ENCODE peak calls at places on chromosome 14, in nine cellular contexts. I, V, J, G, O, L, D, S and H are unnamed samples.

GRCh38 chr14:98184467-98184866 is 1087.5 kb downstream of the BCL11B start:
- DNase-seq in I (no peak), V (no peak), J (no peak), G (no peak), O (no peak), L (no peak), D (no peak), S (no peak), H (no peak)

GRCh38 chr14:69191340-69192111 is at the start of gene EXD2:
- DNase-seq in I (peak; percentile 85), V (peak; percentile 80), J (peak; percentile 94), G (peak; percentile 82), O (peak; percentile 94), L (peak; percentile 97), D (peak; percentile 93), S (no peak), H (peak; percentile 84)

GRCh38 chr14:71165650-71166049 is 258.4 kb downstream of the PCNX1 start:
- DNase-seq in I (no peak), V (no peak), J (no peak), G (no peak), O (no peak), L (peak; percentile 21), D (no peak), S (no peak), H (peak; percentile 78)

GRCh38 chr14:30960216-30960615 is 65.2 kb upstream of the AP4S1 start:
- DNase-seq in I (no peak), V (no peak), J (no peak), G (no peak), O (no peak), L (no peak), D (no peak), S (no peak), H (no peak)

GRCh38 chr14:90587252-90587910 is 190.6 kb downstream of the CALM1 start:
- DNase-seq in I (no peak), V (no peak), J (no peak), G (no peak), O (no peak), L (no peak), D (no peak), S (no peak), H (no peak)

GRCh38 chr14:92437309-92437708 is 76.3 kb upstream of the RIN3 start:
- DNase-seq in I (no peak), V (no peak), J (no peak), G (no peak), O (no peak), L (no peak), D (peak; percentile 30), S (no peak), H (no peak)

GRCh38 chr14:73736842-73737241 is 22.7 kb upstream of the PNMA1 start:
- DNase-seq in I (no peak), V (no peak), J (no peak), G (no peak), O (no peak), L (no peak), D (no peak), S (no peak), H (no peak)

GRCh38 chr14:44846232-44846824 is 115.4 kb downstream of the KLHL28 start:
- DNase-seq in I (no peak), V (peak; percentile 55), J (peak; percentile 44), G (peak; percentile 67), O (no peak), L (no peak), D (peak; percentile 54), S (no peak), H (peak; percentile 45)

GRCh38 chr14:46482200-46482599 is 169.4 kb downstream of the RPL10L start:
- DNase-seq in I (no peak), V (no peak), J (no peak), G (no peak), O (no peak), L (no peak), D (no peak), S (no peak), H (no peak)

GRCh38 chr14:64728856-64729255 is 24.6 kb downstream of the PLEKHG3 start:
- DNase-seq in I (no peak), V (no peak), J (no peak), G (no peak), O (peak; percentile 52), L (peak; percentile 77), D (no peak), S (no peak), H (no peak)

GRCh38 chr14:70416717-70417349 is at the start of gene SYNJ2BP:
- DNase-seq in I (peak; percentile 66), V (peak; percentile 70), J (peak; percentile 74), G (peak; percentile 70), O (peak; percentile 80), L (peak; percentile 92), D (peak; percentile 72), S (no peak), H (peak; percentile 71)

GRCh38 chr14:50260511-50260910 is 29.1 kb upstream of the SOS2 start:
- DNase-seq in I (no peak), V (peak; percentile 52), J (peak; percentile 40), G (peak; percentile 73), O (no peak), L (no peak), D (peak; percentile 47), S (no peak), H (peak; percentile 52)

GRCh38 chr14:88023658-88024187 is 18.8 kb downstream of the GPR65 start:
- DNase-seq in I (no peak), V (no peak), J (no peak), G (no peak), O (no peak), L (no peak), D (peak; percentile 5), S (no peak), H (no peak)

GRCh38 chr14:105737504-105738246 is 211.3 kb downstream of the TMEM121 start:
- DNase-seq in I (no peak), V (no peak), J (no peak), G (no peak), O (no peak), L (peak; percentile 76), D (peak; percentile 15), S (no peak), H (no peak)

GRCh38 chr14:57833304-57833703 is 32.6 kb downstream of the SLC35F4 start:
- DNase-seq in I (no peak), V (peak; percentile 88), J (peak; percentile 74), G (peak; percentile 62), O (no peak), L (no peak), D (no peak), S (peak; percentile 75), H (peak; percentile 77)

GRCh38 chr14:28375295-28375694 is 391.3 kb upstream of the FOXG1 start:
- DNase-seq in I (no peak), V (no peak), J (peak; percentile 19), G (peak; percentile 57), O (no peak), L (no peak), D (no peak), S (no peak), H (no peak)

GRCh38 chr14:68695326-68695768 is 97.5 kb downstream of the ZFP36L1 start:
- DNase-seq in I (peak; percentile 88), V (peak; percentile 100), J (peak; percentile 92), G (peak; percentile 98), O (peak; percentile 77), L (peak; percentile 92), D (peak; percentile 90), S (peak; percentile 99), H (peak; percentile 98)

GRCh38 chr14:106530423-106531107 is 1004.2 kb downstream of the TMEM121 start:
- DNase-seq in I (no peak), V (no peak), J (peak; percentile 42), G (no peak), O (no peak), L (no peak), D (peak; percentile 85), S (no peak), H (no peak)

GRCh38 chr14:69612014-69612758 is 790 bp downstream of the SUSD6 start:
- DNase-seq in I (no peak), V (peak; percentile 23), J (no peak), G (peak; percentile 28), O (no peak), L (no peak), D (peak; percentile 61), S (no peak), H (peak; percentile 41)

DNA sequence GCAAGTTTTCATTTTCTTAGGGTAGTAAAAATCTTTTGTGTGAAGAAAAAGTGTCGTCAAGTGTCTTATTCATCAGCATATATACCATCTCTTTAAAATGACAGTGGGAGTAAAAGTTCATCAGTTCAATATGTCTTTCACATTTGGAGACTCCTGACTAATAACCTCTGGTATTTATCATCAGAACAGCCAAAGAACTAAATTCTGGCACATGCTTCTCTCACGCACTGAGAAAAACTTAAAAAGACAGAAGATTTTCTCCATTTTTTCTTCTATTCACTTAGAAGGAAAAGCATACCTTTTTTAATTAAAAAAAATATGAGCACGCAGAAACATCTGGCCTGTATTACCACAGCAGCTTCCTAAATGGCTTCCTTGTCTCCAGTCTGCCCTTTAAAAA is 265.7 kb downstream of the AKAP6 start:
- DNase-seq in I (no peak), V (peak; percentile 24), J (no peak), G (peak; percentile 61), O (no peak), L (no peak), D (no peak), S (peak; percentile 87), H (peak; percentile 46)
- H3K4me3 ChIP-seq in I (no peak overlapping the region), V (no peak overlapping the region), J (no peak overlapping the region), G (no peak overlapping the region), O (no peak overlapping the region), L (no peak overlapping the region), D (no peak overlapping the region), S (no peak overlapping the region), H (no peak overlapping the region)

GRCh38 chr14:94670692-94671285 is 58.6 kb downstream of the SERPINA3 start:
- DNase-seq in I (no peak), V (no peak), J (no peak), G (no peak), O (peak; percentile 39), L (peak; percentile 53), D (no peak), S (no peak), H (no peak)
- TF ChIP-seq CTCF in I (no peak), V (no peak), J (no peak), G (no peak), O (no peak), L (no peak), D (no peak), S (no peak), H (no peak)

DNA sequence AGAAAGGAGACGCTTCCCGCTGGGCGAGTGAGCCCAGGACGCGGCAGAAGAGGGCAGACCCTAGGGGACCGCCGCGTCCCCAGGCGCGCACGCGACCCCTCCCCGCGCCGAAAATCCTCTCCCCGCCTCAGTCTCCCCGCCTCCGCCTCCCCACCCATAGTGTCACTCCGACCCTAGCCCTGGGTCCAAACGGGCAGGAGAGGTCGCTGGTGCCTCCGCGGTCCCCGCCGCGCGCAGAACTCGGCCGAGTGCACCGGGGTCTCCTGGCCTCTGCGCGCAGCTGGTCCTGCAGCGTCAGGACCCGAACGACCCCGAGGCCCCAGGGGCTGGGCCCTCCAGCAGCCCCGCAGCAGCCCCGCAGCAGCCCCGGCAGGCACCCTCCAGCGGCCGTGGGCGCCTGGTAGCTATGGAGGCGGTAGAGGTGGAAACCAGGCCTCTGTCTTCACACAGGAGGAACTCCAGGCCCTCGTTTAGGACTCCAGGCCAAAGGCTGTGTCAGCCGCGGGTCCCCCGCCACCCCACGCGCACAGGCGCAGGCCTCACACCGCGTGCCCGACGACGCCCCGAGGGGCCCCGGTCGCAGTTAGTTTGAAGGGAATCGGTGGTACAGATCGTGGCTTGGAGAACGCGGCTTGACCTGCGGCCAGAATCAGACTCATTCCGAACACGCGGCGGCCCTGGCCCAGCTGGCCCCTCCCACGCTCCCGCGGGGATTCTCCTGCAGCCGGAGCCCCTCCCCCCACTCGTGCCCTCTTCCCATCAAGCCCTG is 60.0 kb upstream of the EIF5 start:
- DNase-seq in I (no peak), V (no peak), J (no peak), G (no peak), O (no peak), L (peak; percentile 79), D (no peak), S (no peak), H (no peak)
- H3K4me3 ChIP-seq in I (peak overlapping the region; percentile 48), V (no peak overlapping the region), J (no peak overlapping the region), G (no peak overlapping the region), O (peak overlapping the region; percentile 36), L (no peak overlapping the region), D (no peak overlapping the region), S (no peak overlapping the region), H (no peak overlapping the region)

GRCh38 chr14:24806061-24806678 is 172.2 kb upstream of the GZMB start:
- DNase-seq in I (no peak), V (peak; percentile 45), J (peak; percentile 68), G (peak; percentile 66), O (peak; percentile 74), L (peak; percentile 91), D (peak; percentile 57), S (no peak), H (peak; percentile 50)
- TF ChIP-seq CTCF in I (peak; percentile 68), V (peak; percentile 79), J (peak; percentile 69), G (peak; percentile 81), O (peak; percentile 89), L (peak; percentile 22), D (peak; percentile 66), S (peak; percentile 83), H (peak; percentile 74)